ENCODE peak calls at places on chromosome 19, in eight cellular contexts. Q is spleen, P is K562, F is endothelial cell of umbilical vein, X is GM12892, I is transverse colon, B is stomach, U is vagina. L is an unnamed sample.

GRCh38 chr19:35232912-35233311 is 4.4 kb upstream of the FAM187B start:
- DNase-seq in Q (no peak), P (no peak), F (no peak), X (no peak), I (no peak), B (no peak), U (peak), L (no peak)

GRCh38 chr19:19405919-19406877 is 723 bp downstream of the GATAD2A start:
- DNase-seq in Q (peak), P (peak), F (peak), X (no peak), I (peak), B (peak), U (no peak), L (peak)

GRCh38 chr19:31220540-31220939 is 128.7 kb downstream of the TSHZ3 start:
- DNase-seq in Q (no peak), P (peak), F (no peak), X (no peak), I (no peak), B (no peak), U (no peak), L (no peak)

GRCh38 chr19:41903161-41903953 is 20.4 kb downstream of the ARHGEF1 start:
- DNase-seq in Q (no peak), P (no peak), F (no peak), X (no peak), I (no peak), B (no peak), U (no peak), L (no peak)

GRCh38 chr19:56155124-56155687 is 14.1 kb downstream of the ZNF444 start:
- DNase-seq in Q (no peak), P (peak), F (no peak), X (no peak), I (peak), B (no peak), U (no peak), L (no peak)

GRCh38 chr19:29663861-29664752 is 1.2 kb upstream of the PLEKHF1 start:
- DNase-seq in Q (no peak), P (no peak), F (no peak), X (no peak), I (no peak), B (no peak), U (peak), L (peak)

GRCh38 chr19:34963531-34964406 is at the start of gene ZNF792:
- DNase-seq in Q (peak), P (peak), F (peak), X (peak), I (peak), B (peak), U (no peak), L (peak)

GRCh38 chr19:4597975-4598671 is 38.6 kb upstream of the SEMA6B start:
- DNase-seq in Q (no peak), P (peak), F (no peak), X (peak), I (peak), B (peak), U (no peak), L (no peak)

GRCh38 chr19:31110331-31110730 is 238.9 kb downstream of the TSHZ3 start:
- DNase-seq in Q (no peak), P (peak), F (no peak), X (no peak), I (no peak), B (no peak), U (no peak), L (no peak)

GRCh38 chr19:40674291-40674690 is 16.2 kb downstream of the NUMBL start:
- DNase-seq in Q (peak), P (no peak), F (no peak), X (no peak), I (no peak), B (no peak), U (no peak), L (no peak)

GRCh38 chr19:40445945-40446784 is 2.0 kb upstream of the SERTAD3 start:
- DNase-seq in Q (no peak), P (peak), F (no peak), X (no peak), I (peak), B (no peak), U (no peak), L (no peak)

GRCh38 chr19:35207391-35207871 is 21.1 kb downstream of the FAM187B start:
- DNase-seq in Q (no peak), P (no peak), F (no peak), X (no peak), I (no peak), B (no peak), U (no peak), L (no peak)

GRCh38 chr19:6794817-6795431 is 22.4 kb downstream of the VAV1 start:
- DNase-seq in Q (no peak), P (peak), F (no peak), X (no peak), I (no peak), B (no peak), U (no peak), L (no peak)

GRCh38 chr19:6100284-6100915 is 9.9 kb downstream of the RFX2 start:
- DNase-seq in Q (peak), P (peak), F (peak), X (no peak), I (no peak), B (no peak), U (no peak), L (no peak)

GRCh38 chr19:2969104-2969504 is 8.3 kb upstream of the TLE6 start:
- DNase-seq in Q (no peak), P (peak), F (peak), X (no peak), I (peak), B (peak), U (no peak), L (peak)

GRCh38 chr19:1848399-1849131 is at the start of gene REXO1:
- DNase-seq in Q (peak), P (peak), F (peak), X (peak), I (peak), B (peak), U (no peak), L (peak)

GRCh38 chr19:52453324-52454094 is at the start of gene ZNF578:
- DNase-seq in Q (peak), P (peak), F (peak), X (peak), I (peak), B (peak), U (no peak), L (peak)

GRCh38 chr19:41998246-41999020 is 4.4 kb upstream of the ATP1A3 start:
- DNase-seq in Q (no peak), P (peak), F (no peak), X (peak), I (peak), B (peak), U (no peak), L (no peak)

GRCh38 chr19:43522929-43523328 is 4.1 kb downstream of the ETHE1 start:
- DNase-seq in Q (no peak), P (no peak), F (no peak), X (no peak), I (no peak), B (no peak), U (no peak), L (no peak)

GRCh38 chr19:46990998-46991676 is 28.5 kb upstream of the NPAS1 start:
- DNase-seq in Q (peak), P (peak), F (peak), X (no peak), I (peak), B (peak), U (peak), L (peak)

GRCh38 chr19:48746738-48747575 is at the start of gene IZUMO1:
- DNase-seq in Q (peak), P (peak), F (peak), X (peak), I (peak), B (peak), U (no peak), L (peak)

GRCh38 chr19:7863157-7863970 is 10.8 kb downstream of the PRR36 start:
- DNase-seq in Q (no peak), P (peak), F (no peak), X (no peak), I (no peak), B (no peak), U (no peak), L (no peak)

GRCh38 chr19:58007285-58007684 is 4.7 kb upstream of the ZNF606 start:
- DNase-seq in Q (no peak), P (peak), F (no peak), X (no peak), I (no peak), B (no peak), U (no peak), L (no peak)

GRCh38 chr19:7540761-7541480 is 5.4 kb downstream of the PNPLA6 start:
- DNase-seq in Q (no peak), P (peak), F (peak), X (no peak), I (no peak), B (no peak), U (no peak), L (no peak)

GRCh38 chr19:4870025-4870700 is 2.7 kb upstream of the PLIN3 start:
- DNase-seq in Q (peak), P (peak), F (peak), X (no peak), I (peak), B (peak), U (no peak), L (no peak)

GRCh38 chr19:1945899-1946298 is 4.9 kb downstream of the CSNK1G2 start:
- DNase-seq in Q (no peak), P (peak), F (peak), X (no peak), I (peak), B (peak), U (no peak), L (peak)

GRCh38 chr19:30202060-30202600 is 170.1 kb upstream of the ZNF536 start:
- DNase-seq in Q (no peak), P (no peak), F (no peak), X (no peak), I (no peak), B (no peak), U (peak), L (no peak)

GRCh38 chr19:13229246-13229645 is 79.0 kb downstream of the IER2 start:
- DNase-seq in Q (no peak), P (no peak), F (no peak), X (no peak), I (no peak), B (no peak), U (no peak), L (no peak)
- TF ChIP-seq POLR2AphosphoS5 in Q (no peak), P (no peak), F (no peak), X (no peak), I (no peak), B (no peak), U (no peak), L (no peak)

GRCh38 chr19:531009-531752 is 379 bp upstream of the CDC34 start:
- DNase-seq in Q (peak), P (peak), F (peak), X (peak), I (peak), B (peak), U (no peak), L (peak)
- TF ChIP-seq POLR2AphosphoS5 in Q (peak), P (no peak), F (no peak), X (no peak), I (no peak), B (no peak), U (peak), L (peak)

DNA sequence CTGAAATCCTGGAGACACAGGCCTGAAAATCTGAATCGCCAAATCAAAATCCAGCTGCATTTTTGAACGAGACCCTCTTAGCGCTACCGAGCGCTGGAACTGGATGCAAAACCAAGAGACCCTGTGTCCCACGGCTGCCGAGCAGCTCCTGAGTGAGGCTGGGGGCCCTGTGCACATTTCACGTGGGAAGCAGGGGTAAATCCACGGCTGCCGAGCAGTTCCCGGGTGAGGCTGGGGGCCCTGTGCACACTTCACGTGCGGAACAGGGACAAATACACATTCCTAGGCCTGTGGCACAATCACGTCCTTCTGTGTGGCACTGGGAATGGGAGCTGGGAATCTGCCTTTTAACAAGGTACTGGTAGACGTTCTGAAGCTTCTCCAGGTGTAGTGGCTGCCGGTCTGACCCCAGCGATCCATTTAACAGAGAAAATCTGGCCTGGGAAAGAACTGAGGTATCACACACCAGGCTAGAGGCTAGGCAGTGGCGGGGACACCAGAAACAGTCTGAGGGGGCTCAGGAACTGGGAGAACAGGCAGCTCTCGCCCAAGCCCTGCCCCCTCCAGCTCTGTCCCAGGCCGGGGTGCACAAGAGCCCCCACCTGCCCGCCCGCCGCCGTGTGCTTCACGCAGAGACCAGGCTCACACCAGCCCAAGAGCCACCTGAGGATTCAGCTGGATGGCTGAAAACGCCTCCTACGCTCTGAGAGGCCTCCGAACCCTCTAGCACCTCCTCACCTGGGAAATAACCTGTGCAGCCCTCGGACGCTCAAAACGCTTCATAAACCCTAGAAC is 11.0 kb upstream of the C2CD4C start:
- DNase-seq in Q (peak), P (no peak), F (no peak), X (no peak), I (no peak), B (no peak), U (no peak), L (no peak)
- TF ChIP-seq POLR2AphosphoS5 in Q (no peak), P (no peak), F (no peak), X (no peak), I (no peak), B (no peak), U (no peak), L (no peak)

GRCh38 chr19:16060294-16060693 is 16.0 kb upstream of the TPM4 start:
- DNase-seq in Q (no peak), P (no peak), F (no peak), X (no peak), I (no peak), B (no peak), U (no peak), L (no peak)
- TF ChIP-seq POLR2AphosphoS5 in Q (no peak), P (no peak), F (no peak), X (no peak), I (no peak), B (no peak), U (no peak), L (no peak)

GRCh38 chr19:20667281-20667680 is 5.9 kb upstream of the ZNF626 start:
- DNase-seq in Q (no peak), P (no peak), F (no peak), X (no peak), I (no peak), B (no peak), U (no peak), L (no peak)

GRCh38 chr19:20660473-20660872 is 898 bp downstream of the ZNF626 start:
- DNase-seq in Q (no peak), P (peak), F (peak), X (no peak), I (no peak), B (no peak), U (no peak), L (no peak)

GRCh38 chr19:20662421-20663105 is 1.2 kb upstream of the ZNF626 start:
- DNase-seq in Q (no peak), P (no peak), F (no peak), X (no peak), I (no peak), B (no peak), U (no peak), L (no peak)

GRCh38 chr19:20664917-20665781 is 3.8 kb upstream of the ZNF626 start:
- DNase-seq in Q (no peak), P (peak), F (no peak), X (no peak), I (no peak), B (no peak), U (no peak), L (no peak)

GRCh38 chr19:20661150-20661819 is at the start of gene ZNF626:
- DNase-seq in Q (peak), P (peak), F (peak), X (peak), I (peak), B (peak), U (peak), L (peak)
- TF ChIP-seq POLR2AphosphoS5 in Q (peak), P (peak), F (peak), X (no peak), I (peak), B (peak), U (peak), L (peak)

GRCh38 chr19:44808463-44809371 is at the start of gene BCAM:
- DNase-seq in Q (peak), P (peak), F (peak), X (no peak), I (peak), B (peak), U (no peak), L (peak)
- TF ChIP-seq POLR2AphosphoS5 in Q (peak), P (no peak), F (peak), X (no peak), I (no peak), B (no peak), U (peak), L (peak)

GRCh38 chr19:50803633-50804419 is 13.6 kb downstream of the ACP4 start:
- DNase-seq in Q (no peak), P (peak), F (peak), X (no peak), I (no peak), B (no peak), U (no peak), L (no peak)
- TF ChIP-seq POLR2AphosphoS5 in Q (no peak), P (no peak), F (no peak), X (no peak), I (no peak), B (no peak), U (no peak), L (no peak)

DNA sequence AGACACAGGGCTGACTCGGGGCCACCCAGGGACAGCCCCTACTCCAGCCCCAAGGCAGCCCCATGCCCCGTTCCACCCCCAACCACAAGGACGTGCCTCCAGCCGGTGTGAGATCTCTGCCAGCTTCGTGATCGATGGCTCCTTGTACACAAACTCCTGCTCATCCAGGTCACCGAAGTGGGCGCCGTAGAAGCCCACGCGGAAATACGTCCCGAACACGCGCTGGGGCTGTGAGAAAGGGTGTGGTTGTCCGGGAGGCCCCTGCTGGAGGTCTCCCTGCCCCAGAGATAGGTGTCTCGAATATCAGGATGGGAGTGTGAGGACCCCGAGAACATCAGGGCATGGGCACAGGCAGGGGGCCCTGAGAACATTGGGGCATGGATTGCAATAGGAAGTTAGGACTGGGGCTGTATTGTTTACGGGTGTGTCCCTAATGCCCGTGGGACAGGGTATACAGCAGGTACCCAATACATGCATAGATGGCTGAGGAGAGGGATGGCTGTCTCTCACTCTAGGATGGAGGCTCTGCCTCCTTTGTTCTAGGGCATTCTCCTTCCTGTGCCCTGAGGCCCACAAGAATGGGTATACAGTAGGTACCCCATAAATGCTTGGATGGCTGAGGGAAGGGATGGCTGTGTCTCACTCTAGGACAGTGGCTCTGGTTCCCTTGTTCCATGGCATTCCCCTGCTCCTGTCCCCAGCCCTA is 5.3 kb upstream of the KANK2 start:
- DNase-seq in Q (no peak), P (no peak), F (no peak), X (no peak), I (no peak), B (no peak), U (no peak), L (no peak)
- TF ChIP-seq POLR2AphosphoS5 in Q (no peak), P (no peak), F (no peak), X (no peak), I (no peak), B (no peak), U (no peak), L (no peak)

L was measured in sigmoid colon.